ENCODE peak calls at places on chromosomes 2 and 18, in seven cellular contexts. One of them, this sample, is unnamed.

GRCh38 chr2:205323929-205324328 is 358.4 kb upstream of the NRP2 start:
- DNase-seq in vagina: no peak
- DNase-seq in cardiac muscle cell: peak; percentile 13
- DNase-seq in Peyer's patch: no peak
- DNase-seq in OCI-LY7: peak; percentile 1
- DNase-seq in upper lobe of right lung: no peak
- DNase-seq in CD8-positive, alpha-beta T cell: no peak
- DNase-seq in this sample: no peak

GRCh38 chr2:135245055-135245454 is 193.0 kb downstream of the RAB3GAP1 start:
- DNase-seq in vagina: no peak
- DNase-seq in Peyer's patch: no peak
- DNase-seq in OCI-LY7: no peak
- DNase-seq in upper lobe of right lung: no peak
- DNase-seq in CD8-positive, alpha-beta T cell: no peak
- DNase-seq in cardiac muscle cell: peak; percentile 41
- DNase-seq in this sample: no peak

GRCh38 chr2:239002960-239003932 is 155.4 kb downstream of the TWIST2 start:
- DNase-seq in OCI-LY7: no peak
- DNase-seq in vagina: no peak
- DNase-seq in CD8-positive, alpha-beta T cell: no peak
- DNase-seq in Peyer's patch: peak; percentile 39
- DNase-seq in upper lobe of right lung: peak; percentile 52
- DNase-seq in cardiac muscle cell: peak; percentile 65
- DNase-seq in this sample: no peak

GRCh38 chr18:34224423-34225217 is at the start of gene NOL4:
- DNase-seq in vagina: no peak
- DNase-seq in CD8-positive, alpha-beta T cell: no peak
- DNase-seq in cardiac muscle cell: peak; percentile 9
- DNase-seq in OCI-LY7: no peak
- DNase-seq in Peyer's patch: no peak
- DNase-seq in upper lobe of right lung: peak; percentile 75
- DNase-seq in this sample: peak; percentile 45

GRCh38 chr2:60550151-60550983 is 3.1 kb downstream of the BCL11A start:
- DNase-seq in vagina: no peak
- DNase-seq in cardiac muscle cell: peak; percentile 90
- DNase-seq in OCI-LY7: peak; percentile 91
- DNase-seq in CD8-positive, alpha-beta T cell: peak; percentile 36
- DNase-seq in upper lobe of right lung: peak; percentile 87
- DNase-seq in Peyer's patch: peak; percentile 82
- DNase-seq in this sample: peak; percentile 79

GRCh38 chr2:84429328-84429727 is 29.8 kb downstream of the SUCLG1 start:
- DNase-seq in Peyer's patch: no peak
- DNase-seq in vagina: no peak
- DNase-seq in cardiac muscle cell: no peak
- DNase-seq in upper lobe of right lung: no peak
- DNase-seq in CD8-positive, alpha-beta T cell: no peak
- DNase-seq in OCI-LY7: no peak
- DNase-seq in this sample: no peak

GRCh38 chr18:5970032-5970431 is 74.7 kb upstream of the TMEM200C start:
- DNase-seq in OCI-LY7: no peak
- DNase-seq in CD8-positive, alpha-beta T cell: no peak
- DNase-seq in vagina: no peak
- DNase-seq in cardiac muscle cell: no peak
- DNase-seq in Peyer's patch: peak; percentile 67
- DNase-seq in upper lobe of right lung: no peak
- DNase-seq in this sample: no peak

GRCh38 chr2:159897081-159897480 is 99.1 kb upstream of the CD302 start:
- DNase-seq in CD8-positive, alpha-beta T cell: no peak
- DNase-seq in cardiac muscle cell: no peak
- DNase-seq in vagina: no peak
- DNase-seq in OCI-LY7: no peak
- DNase-seq in upper lobe of right lung: no peak
- DNase-seq in Peyer's patch: no peak
- DNase-seq in this sample: no peak

GRCh38 chr2:156333274-156333950 is 891 bp upstream of the NR4A2 start:
- DNase-seq in cardiac muscle cell: no peak
- DNase-seq in CD8-positive, alpha-beta T cell: peak; percentile 44
- DNase-seq in upper lobe of right lung: no peak
- DNase-seq in Peyer's patch: no peak
- DNase-seq in vagina: no peak
- DNase-seq in OCI-LY7: no peak
- DNase-seq in this sample: no peak

GRCh38 chr2:238404406-238405216 is 22.1 kb upstream of the ASB1 start:
- DNase-seq in OCI-LY7: no peak
- DNase-seq in upper lobe of right lung: no peak
- DNase-seq in CD8-positive, alpha-beta T cell: no peak
- DNase-seq in vagina: no peak
- DNase-seq in cardiac muscle cell: no peak
- DNase-seq in Peyer's patch: no peak
- DNase-seq in this sample: peak; percentile 15

GRCh38 chr2:20507166-20507692 is 60.4 kb downstream of the RHOB start:
- DNase-seq in OCI-LY7: peak; percentile 33
- DNase-seq in Peyer's patch: no peak
- DNase-seq in CD8-positive, alpha-beta T cell: no peak
- DNase-seq in cardiac muscle cell: no peak
- DNase-seq in vagina: no peak
- DNase-seq in upper lobe of right lung: no peak
- DNase-seq in this sample: no peak

GRCh38 chr2:84395819-84396218 is 63.3 kb downstream of the SUCLG1 start:
- DNase-seq in vagina: no peak
- DNase-seq in CD8-positive, alpha-beta T cell: no peak
- DNase-seq in Peyer's patch: no peak
- DNase-seq in OCI-LY7: no peak
- DNase-seq in upper lobe of right lung: no peak
- DNase-seq in cardiac muscle cell: peak; percentile 2
- DNase-seq in this sample: no peak

GRCh38 chr18:58195278-58195721 is 151.3 kb downstream of the NEDD4L start:
- DNase-seq in Peyer's patch: peak; percentile 68
- DNase-seq in upper lobe of right lung: peak; percentile 70
- DNase-seq in CD8-positive, alpha-beta T cell: peak; percentile 18
- DNase-seq in cardiac muscle cell: no peak
- DNase-seq in OCI-LY7: peak; percentile 3
- DNase-seq in vagina: no peak
- DNase-seq in this sample: peak; percentile 76

GRCh38 chr2:129484999-129485398 is 494.5 kb upstream of the RAB6C start:
- DNase-seq in cardiac muscle cell: no peak
- DNase-seq in vagina: no peak
- DNase-seq in CD8-positive, alpha-beta T cell: no peak
- DNase-seq in OCI-LY7: no peak
- DNase-seq in upper lobe of right lung: no peak
- DNase-seq in Peyer's patch: no peak
- DNase-seq in this sample: no peak

GRCh38 chr18:74528478-74528877 is 5.8 kb upstream of the CNDP1 start:
- DNase-seq in vagina: no peak
- DNase-seq in upper lobe of right lung: no peak
- DNase-seq in cardiac muscle cell: no peak
- DNase-seq in OCI-LY7: no peak
- DNase-seq in Peyer's patch: no peak
- DNase-seq in CD8-positive, alpha-beta T cell: no peak
- DNase-seq in this sample: no peak

GRCh38 chr18:21155443-21155842 is 43.8 kb upstream of the ROCK1 start:
- DNase-seq in vagina: no peak
- DNase-seq in upper lobe of right lung: no peak
- DNase-seq in OCI-LY7: no peak
- DNase-seq in Peyer's patch: no peak
- DNase-seq in cardiac muscle cell: no peak
- DNase-seq in CD8-positive, alpha-beta T cell: no peak
- DNase-seq in this sample: no peak

GRCh38 chr2:160941290-160941846 is 218.9 kb upstream of the TANK start:
- DNase-seq in upper lobe of right lung: no peak
- DNase-seq in OCI-LY7: no peak
- DNase-seq in cardiac muscle cell: no peak
- DNase-seq in CD8-positive, alpha-beta T cell: no peak
- DNase-seq in Peyer's patch: no peak
- DNase-seq in vagina: no peak
- DNase-seq in this sample: no peak

GRCh38 chr18:35178260-35178659 is 62.6 kb upstream of the ZNF397 start:
- DNase-seq in Peyer's patch: no peak
- DNase-seq in vagina: no peak
- DNase-seq in cardiac muscle cell: peak; percentile 52
- DNase-seq in OCI-LY7: no peak
- DNase-seq in upper lobe of right lung: no peak
- DNase-seq in CD8-positive, alpha-beta T cell: no peak
- DNase-seq in this sample: no peak

GRCh38 chr2:112168422-112169124 is 30.4 kb downstream of the FBLN7 start:
- DNase-seq in upper lobe of right lung: peak; percentile 22
- DNase-seq in cardiac muscle cell: no peak
- DNase-seq in Peyer's patch: no peak
- DNase-seq in vagina: no peak
- DNase-seq in OCI-LY7: no peak
- DNase-seq in CD8-positive, alpha-beta T cell: no peak
- DNase-seq in this sample: no peak

GRCh38 chr2:164145093-164145987 is 409.5 kb upstream of the FIGN start:
- DNase-seq in CD8-positive, alpha-beta T cell: no peak
- DNase-seq in vagina: no peak
- DNase-seq in Peyer's patch: no peak
- DNase-seq in upper lobe of right lung: no peak
- DNase-seq in cardiac muscle cell: peak; percentile 28
- DNase-seq in OCI-LY7: no peak
- DNase-seq in this sample: no peak

GRCh38 chr2:231709636-231709980 is 1.3 kb downstream of the PTMA start:
- DNase-seq in Peyer's patch: no peak
- DNase-seq in CD8-positive, alpha-beta T cell: peak; percentile 43
- DNase-seq in vagina: no peak
- DNase-seq in upper lobe of right lung: peak; percentile 83
- DNase-seq in cardiac muscle cell: peak; percentile 29
- DNase-seq in OCI-LY7: peak; percentile 68
- DNase-seq in this sample: peak; percentile 56

GRCh38 chr2:200421270-200421669 is 88.6 kb downstream of the KCTD18 start:
- DNase-seq in Peyer's patch: no peak
- DNase-seq in CD8-positive, alpha-beta T cell: no peak
- DNase-seq in cardiac muscle cell: no peak
- DNase-seq in upper lobe of right lung: no peak
- DNase-seq in vagina: no peak
- DNase-seq in OCI-LY7: no peak
- DNase-seq in this sample: no peak

GRCh38 chr2:200418399-200418798 is 91.5 kb downstream of the KCTD18 start:
- DNase-seq in vagina: no peak
- DNase-seq in Peyer's patch: no peak
- DNase-seq in OCI-LY7: no peak
- DNase-seq in upper lobe of right lung: no peak
- DNase-seq in cardiac muscle cell: no peak
- DNase-seq in CD8-positive, alpha-beta T cell: no peak
- DNase-seq in this sample: no peak

GRCh38 chr2:200416878-200417277 is 93.0 kb downstream of the KCTD18 start:
- DNase-seq in upper lobe of right lung: no peak
- DNase-seq in OCI-LY7: no peak
- DNase-seq in vagina: no peak
- DNase-seq in CD8-positive, alpha-beta T cell: no peak
- DNase-seq in Peyer's patch: no peak
- DNase-seq in cardiac muscle cell: no peak
- DNase-seq in this sample: no peak

GRCh38 chr2:200417389-200417788 is 92.5 kb downstream of the KCTD18 start:
- DNase-seq in OCI-LY7: no peak
- DNase-seq in CD8-positive, alpha-beta T cell: no peak
- DNase-seq in upper lobe of right lung: no peak
- DNase-seq in Peyer's patch: no peak
- DNase-seq in vagina: no peak
- DNase-seq in cardiac muscle cell: no peak
- DNase-seq in this sample: no peak

GRCh38 chr2:200419325-200419724 is 90.5 kb downstream of the KCTD18 start:
- DNase-seq in CD8-positive, alpha-beta T cell: no peak
- DNase-seq in cardiac muscle cell: no peak
- DNase-seq in vagina: no peak
- DNase-seq in OCI-LY7: no peak
- DNase-seq in upper lobe of right lung: no peak
- DNase-seq in Peyer's patch: no peak
- DNase-seq in this sample: no peak
- H3K27ac ChIP-seq in CD8-positive, alpha-beta T cell: no peak overlapping the region
- H3K27ac ChIP-seq in cardiac muscle cell: no peak overlapping the region
- H3K27ac ChIP-seq in vagina: no peak overlapping the region
- H3K27ac ChIP-seq in OCI-LY7: no peak overlapping the region
- H3K27ac ChIP-seq in upper lobe of right lung: no peak overlapping the region
- H3K27ac ChIP-seq in Peyer's patch: no peak overlapping the region
- H3K27ac ChIP-seq in this sample: no peak overlapping the region

DNA sequence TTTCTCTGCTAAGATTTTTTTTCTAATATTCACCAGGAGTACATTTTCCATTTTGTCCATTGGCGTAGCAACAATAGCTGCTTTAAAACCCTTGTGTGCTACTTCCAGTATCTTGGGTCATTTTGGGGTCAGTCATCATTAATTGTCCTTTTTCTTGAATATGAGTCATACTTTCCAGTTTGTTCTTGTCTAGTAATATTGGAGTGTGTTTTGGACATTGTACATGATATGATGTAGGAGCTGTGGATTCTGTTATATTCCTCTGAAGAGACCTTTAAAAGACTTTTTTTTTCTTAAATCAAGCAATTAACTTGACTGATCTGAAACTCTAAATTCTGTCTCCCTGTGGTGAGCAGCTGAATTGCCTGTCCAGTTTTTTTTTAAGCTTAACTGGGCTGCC is 40.8 kb downstream of the AGPS start:
- DNase-seq in Peyer's patch: no peak
- DNase-seq in upper lobe of right lung: no peak
- DNase-seq in OCI-LY7: no peak
- DNase-seq in CD8-positive, alpha-beta T cell: no peak
- DNase-seq in vagina: no peak
- DNase-seq in cardiac muscle cell: no peak
- DNase-seq in this sample: no peak
- TF ChIP-seq CTCF in Peyer's patch: no peak
- TF ChIP-seq CTCF in upper lobe of right lung: no peak
- TF ChIP-seq CTCF in OCI-LY7: no peak
- TF ChIP-seq CTCF in CD8-positive, alpha-beta T cell: no peak
- TF ChIP-seq CTCF in vagina: no peak
- TF ChIP-seq CTCF in cardiac muscle cell: no peak
- TF ChIP-seq CTCF in this sample: no peak

GRCh38 chr2:162062559-162062958 is 11.5 kb downstream of the DPP4 start:
- DNase-seq in CD8-positive, alpha-beta T cell: no peak
- DNase-seq in upper lobe of right lung: no peak
- DNase-seq in Peyer's patch: no peak
- DNase-seq in OCI-LY7: no peak
- DNase-seq in cardiac muscle cell: no peak
- DNase-seq in vagina: no peak
- DNase-seq in this sample: no peak
- H3K36me3 ChIP-seq in CD8-positive, alpha-beta T cell: no peaks in the 10 kb centered on the region
- H3K36me3 ChIP-seq in upper lobe of right lung: no peaks in the 10 kb centered on the region
- H3K36me3 ChIP-seq in Peyer's patch: peaks cover 12% of the 10 kb centered on the region
- H3K36me3 ChIP-seq in OCI-LY7: no peaks in the 10 kb centered on the region
- H3K36me3 ChIP-seq in cardiac muscle cell: no peaks in the 10 kb centered on the region
- H3K36me3 ChIP-seq in vagina: no peaks in the 10 kb centered on the region
- H3K36me3 ChIP-seq in this sample: no peaks in the 10 kb centered on the region

DNA sequence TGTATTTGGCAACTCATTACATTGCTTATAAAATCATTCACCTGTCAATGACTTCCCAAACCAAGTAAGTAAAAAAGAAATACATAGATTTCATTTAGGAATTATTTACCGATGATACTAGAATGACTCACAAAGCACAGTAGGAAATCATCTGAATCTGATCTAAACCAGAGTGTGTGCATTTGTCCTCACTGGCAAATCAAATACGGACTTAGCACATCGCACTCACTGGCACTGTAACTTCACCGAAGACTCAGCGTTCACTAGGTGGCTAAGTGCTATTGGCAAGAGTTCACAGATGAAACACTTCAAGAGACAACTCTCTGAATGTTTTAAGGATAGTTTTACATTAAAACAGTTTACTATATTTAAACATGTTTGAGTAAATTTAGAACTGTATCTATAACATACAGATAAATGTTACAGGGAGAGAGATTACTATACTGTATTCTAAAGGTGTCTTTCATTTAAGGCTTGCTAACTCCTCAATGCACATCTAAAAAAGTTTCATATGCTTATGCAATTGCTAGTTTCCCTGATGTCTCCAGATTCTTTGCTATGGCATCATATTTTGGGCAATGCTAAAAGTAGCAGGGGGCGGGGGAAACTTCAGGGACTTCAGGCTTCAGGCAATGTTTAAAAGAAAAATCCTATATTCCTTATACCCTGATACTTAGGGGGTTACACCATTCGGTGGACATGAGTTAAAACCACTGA is 48.8 kb downstream of the STK39 start:
- DNase-seq in upper lobe of right lung: no peak
- DNase-seq in CD8-positive, alpha-beta T cell: no peak
- DNase-seq in OCI-LY7: no peak
- DNase-seq in cardiac muscle cell: peak; percentile 37
- DNase-seq in Peyer's patch: no peak
- DNase-seq in vagina: no peak
- DNase-seq in this sample: no peak
- H3K27ac ChIP-seq in upper lobe of right lung: no peak overlapping the region
- H3K27ac ChIP-seq in CD8-positive, alpha-beta T cell: no peak overlapping the region
- H3K27ac ChIP-seq in OCI-LY7: no peak overlapping the region
- H3K27ac ChIP-seq in cardiac muscle cell: peak overlapping the region; percentile 15
- H3K27ac ChIP-seq in Peyer's patch: no peak overlapping the region
- H3K27ac ChIP-seq in vagina: no peak overlapping the region
- H3K27ac ChIP-seq in this sample: peak overlapping the region; percentile 29

This sample was measured in stomach.